ENCODE peak calls at places on chromosomes 6 and 20, in five cellular contexts. V, E, U, Y and A are unnamed samples.

GRCh38 chr6:30726506-30727413 is 6.6 kb downstream of the TUBB start:
- DNase-seq in V (no peak), E (no peak), U (no peak), Y (no peak), A (no peak)

GRCh38 chr6:154542747-154543146 is 32.3 kb upstream of the CNKSR3 start:
- DNase-seq in V (no peak), E (no peak), U (peak), Y (no peak), A (no peak)

GRCh38 chr6:5517781-5518180 is 256.5 kb downstream of the FARS2 start:
- DNase-seq in V (no peak), E (peak), U (no peak), Y (no peak), A (no peak)

GRCh38 chr6:116335612-116336011 is 35.1 kb upstream of the DSE start:
- DNase-seq in V (no peak), E (no peak), U (no peak), Y (no peak), A (no peak)

GRCh38 chr6:139256087-139256486 is 35.7 kb downstream of the TXLNB start:
- DNase-seq in V (no peak), E (no peak), U (no peak), Y (no peak), A (no peak)

GRCh38 chr6:20946037-20946436 is 411.8 kb downstream of the CDKAL1 start:
- DNase-seq in V (no peak), E (no peak), U (no peak), Y (no peak), A (no peak)

GRCh38 chr6:50270427-50270826 is 220.7 kb upstream of the DEFB112 start:
- DNase-seq in V (no peak), E (no peak), U (no peak), Y (no peak), A (no peak)

GRCh38 chr20:49284818-49285217 is 7.0 kb upstream of the ZNFX1 start:
- DNase-seq in V (no peak), E (no peak), U (no peak), Y (no peak), A (no peak)

GRCh38 chr20:44532248-44532980 is 10.5 kb upstream of the SERINC3 start:
- DNase-seq in V (no peak), E (no peak), U (no peak), Y (no peak), A (no peak)

GRCh38 chr6:65638047-65638831 is 68.8 kb downstream of the EYS start:
- DNase-seq in V (no peak), E (no peak), U (peak), Y (peak), A (no peak)

GRCh38 chr20:44738779-44739477 is 6.7 kb upstream of the KCNK15 start:
- DNase-seq in V (no peak), E (no peak), U (peak), Y (peak), A (no peak)

GRCh38 chr20:42792052-42792451 is 397.7 kb downstream of the PTPRT start:
- DNase-seq in V (no peak), E (no peak), U (no peak), Y (no peak), A (no peak)

GRCh38 chr6:62371395-62371794 is 85.4 kb upstream of the KHDRBS2 start:
- DNase-seq in V (no peak), E (no peak), U (no peak), Y (no peak), A (no peak)

GRCh38 chr6:11190625-11191245 is 41.7 kb downstream of the NEDD9 start:
- DNase-seq in V (no peak), E (no peak), U (no peak), Y (no peak), A (no peak)

GRCh38 chr20:24955045-24955444 is 6.0 kb downstream of the CST7 start:
- DNase-seq in V (no peak), E (no peak), U (no peak), Y (no peak), A (no peak)

GRCh38 chr20:32519367-32519730 is 65.8 kb downstream of the NOL4L start:
- DNase-seq in V (no peak), E (no peak), U (no peak), Y (no peak), A (no peak)

GRCh38 chr6:72522735-72523141 is 99.1 kb upstream of the KCNQ5 start:
- DNase-seq in V (no peak), E (peak), U (peak), Y (peak), A (no peak)

GRCh38 chr6:89311853-89312531 is 3.1 kb downstream of the GABRR2 start:
- DNase-seq in V (peak), E (no peak), U (peak), Y (peak), A (peak)

GRCh38 chr20:33475381-33476160 is 14.3 kb upstream of the CBFA2T2 start:
- DNase-seq in V (no peak), E (no peak), U (peak), Y (no peak), A (no peak)

GRCh38 chr20:1184260-1184637 is 532 bp downstream of the TMEM74B start:
- DNase-seq in V (no peak), E (no peak), U (no peak), Y (no peak), A (no peak)

GRCh38 chr6:74073429-74073828 is 377.4 kb downstream of the CD109 start:
- DNase-seq in V (peak), E (no peak), U (no peak), Y (no peak), A (no peak)

GRCh38 chr6:146183831-146184230 is 155.0 kb downstream of the GRM1 start:
- DNase-seq in V (no peak), E (no peak), U (no peak), Y (no peak), A (no peak)

GRCh38 chr20:12207875-12208274 is 290.2 kb downstream of the BTBD3 start:
- DNase-seq in V (no peak), E (no peak), U (peak), Y (peak), A (no peak)

GRCh38 chr6:42726485-42727083 is 4.2 kb upstream of the PRPH2 start:
- DNase-seq in V (peak), E (peak), U (peak), Y (peak), A (peak)

GRCh38 chr6:134123666-134124208 is 71.3 kb upstream of the SLC2A12 start:
- DNase-seq in V (no peak), E (no peak), U (peak), Y (peak), A (no peak)

GRCh38 chr6:121237859-121238258 is 96.4 kb downstream of the TBC1D32 start:
- DNase-seq in V (no peak), E (no peak), U (no peak), Y (no peak), A (no peak)

GRCh38 chr6:144820270-144820669 is 535.1 kb downstream of the UTRN start:
- DNase-seq in V (no peak), E (no peak), U (no peak), Y (no peak), A (no peak)

GRCh38 chr6:68252632-68253031 is 382.4 kb upstream of the ADGRB3 start:
- DNase-seq in V (no peak), E (no peak), U (no peak), Y (no peak), A (no peak)

GRCh38 chr6:39861663-39862062 is 69.5 kb downstream of the DAAM2 start:
- DNase-seq in V (no peak), E (no peak), U (no peak), Y (no peak), A (no peak)

GRCh38 chr20:24692429-24693190 is 223.2 kb downstream of the SYNDIG1 start:
- DNase-seq in V (no peak), E (no peak), U (no peak), Y (no peak), A (peak)

GRCh38 chr6:136551103-136551502 is 881 bp upstream of the MAP7 start:
- DNase-seq in V (no peak), E (no peak), U (no peak), Y (no peak), A (no peak)

GRCh38 chr6:124964084-124964763 is 2.0 kb downstream of the RNF217 start:
- DNase-seq in V (peak), E (no peak), U (no peak), Y (no peak), A (no peak)

DNA sequence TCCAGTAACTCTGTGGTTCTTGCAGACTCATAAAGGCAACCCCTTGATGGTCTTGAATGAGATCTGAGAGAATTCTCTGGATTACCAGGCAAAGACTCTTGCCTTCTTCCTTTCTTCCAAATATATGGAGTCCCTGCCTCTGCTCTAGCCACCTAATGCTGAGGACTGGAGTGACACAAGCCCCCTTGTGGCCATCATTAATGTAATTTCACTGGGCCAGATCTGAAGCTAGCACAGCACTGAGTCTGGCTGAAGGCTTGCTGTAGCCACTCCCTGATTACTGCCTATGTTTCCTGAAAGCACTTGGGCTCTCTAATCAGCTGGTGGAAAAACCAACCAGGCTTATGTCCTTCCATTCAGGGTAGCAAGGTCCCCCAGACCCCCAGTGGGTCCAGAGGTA is 559.3 kb upstream of the IRAK1BP1 start:
- DNase-seq in V (no peak), E (no peak), U (peak), Y (peak), A (no peak)
- TF ChIP-seq CTCF in V (no peak), E (no peak), U (no peak), Y (peak), A (no peak)

DNA sequence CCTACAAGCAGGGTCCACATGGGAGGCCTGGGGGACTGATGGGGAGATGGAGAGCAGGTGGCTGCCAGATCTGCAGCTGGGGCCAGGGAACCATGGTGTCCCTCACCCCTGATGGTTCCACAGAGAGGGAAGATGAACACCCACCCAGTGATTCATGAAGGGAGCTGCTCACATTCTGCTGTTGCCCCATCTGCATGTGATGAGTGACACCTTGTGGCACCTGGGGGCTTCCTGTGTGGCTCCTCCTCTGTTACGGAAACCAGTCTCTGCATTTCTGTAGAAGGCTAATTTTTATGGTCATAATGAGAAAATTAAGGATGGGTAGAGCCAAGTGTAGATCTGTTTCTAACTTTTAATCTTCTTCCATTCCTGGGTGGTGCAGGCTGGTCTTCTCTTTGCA is 217.1 kb downstream of the SMOC2 start:
- DNase-seq in V (no peak), E (no peak), U (no peak), Y (no peak), A (no peak)
- TF ChIP-seq CTCF in V (no peak), E (no peak), U (no peak), Y (no peak), A (no peak)

DNA sequence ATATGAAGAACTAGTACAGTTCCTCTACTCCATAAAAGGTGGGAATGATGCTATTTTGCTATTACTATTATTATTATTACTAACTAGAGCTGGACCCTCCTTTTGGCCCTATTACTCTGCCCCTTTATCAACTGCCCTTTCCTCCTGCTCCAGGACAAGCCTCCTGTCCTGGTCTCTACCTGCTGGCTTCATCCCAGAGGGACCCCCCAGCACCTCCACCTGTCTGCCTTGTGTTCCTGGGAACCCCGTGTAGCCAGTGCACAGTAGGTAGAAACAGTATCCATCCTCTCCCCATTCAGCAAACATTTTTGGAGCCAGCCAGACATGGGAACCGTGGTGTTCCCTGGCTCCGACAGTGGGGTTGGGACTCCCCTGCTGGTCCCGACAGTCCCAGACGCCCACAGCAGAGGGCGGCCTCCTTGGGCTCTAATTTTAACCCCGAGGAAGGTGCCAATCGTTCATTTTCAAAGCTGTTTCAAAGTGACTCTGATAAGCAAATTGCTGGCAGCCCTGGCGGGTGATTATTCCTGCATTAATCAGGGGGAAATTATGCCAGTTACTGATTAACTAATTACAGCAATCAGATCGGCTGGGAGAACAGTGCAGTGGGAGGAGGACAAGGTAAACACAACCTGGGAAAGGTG is 44.2 kb upstream of the MDGA1 start:
- DNase-seq in V (no peak), E (no peak), U (peak), Y (peak), A (no peak)
- TF ChIP-seq CTCF in V (peak), E (no peak), U (peak), Y (no peak), A (no peak)

DNA sequence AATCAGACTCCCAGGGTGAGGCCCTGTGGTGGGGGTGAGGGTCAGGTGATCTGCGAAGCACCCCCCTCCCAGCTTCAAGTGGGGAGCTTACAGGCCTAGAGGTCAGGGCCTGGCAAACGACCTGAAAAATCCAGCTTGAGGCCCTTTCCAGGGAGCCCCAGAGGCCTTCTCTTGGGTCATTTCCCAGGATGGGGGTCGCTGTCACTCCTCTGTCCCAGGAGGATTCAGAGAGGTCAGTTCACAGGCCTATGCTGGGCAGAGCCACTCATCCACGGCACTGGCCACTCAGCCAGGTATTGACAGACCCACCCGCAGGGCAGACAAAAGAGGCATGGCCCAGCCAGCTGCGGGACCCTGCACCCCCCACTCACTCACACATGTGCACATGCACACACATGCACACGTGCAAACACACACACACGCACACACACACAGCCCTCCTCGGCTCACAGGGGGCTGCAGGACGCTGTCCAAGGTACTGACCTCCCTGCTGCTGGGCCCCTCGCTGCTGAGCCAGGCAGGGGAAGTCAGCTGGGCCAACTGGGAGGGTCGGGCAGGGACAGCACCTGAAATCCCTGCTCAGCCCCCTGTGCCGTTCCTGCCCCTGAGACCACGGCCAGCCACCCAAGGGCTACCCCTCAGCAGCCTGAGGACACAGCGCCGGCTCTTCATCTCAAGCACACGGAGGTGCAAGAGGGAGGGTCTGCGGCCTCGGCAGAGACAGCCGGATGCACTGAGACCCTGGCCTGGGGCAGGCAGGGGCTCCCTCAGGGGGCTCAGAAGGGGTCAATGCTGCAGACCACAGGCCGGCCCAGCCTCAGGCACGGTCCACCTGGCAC is 113.8 kb downstream of the TAF4 start:
- DNase-seq in V (no peak), E (no peak), U (peak), Y (peak), A (peak)
- TF ChIP-seq CTCF in V (no peak), E (no peak), U (no peak), Y (no peak), A (no peak)

GRCh38 chr20:36885355-36885754 is 9.4 kb downstream of the TLDC2 start:
- DNase-seq in V (no peak), E (no peak), U (no peak), Y (no peak), A (no peak)
- TF ChIP-seq CTCF in V (no peak), E (no peak), U (no peak), Y (no peak), A (no peak)

DNA sequence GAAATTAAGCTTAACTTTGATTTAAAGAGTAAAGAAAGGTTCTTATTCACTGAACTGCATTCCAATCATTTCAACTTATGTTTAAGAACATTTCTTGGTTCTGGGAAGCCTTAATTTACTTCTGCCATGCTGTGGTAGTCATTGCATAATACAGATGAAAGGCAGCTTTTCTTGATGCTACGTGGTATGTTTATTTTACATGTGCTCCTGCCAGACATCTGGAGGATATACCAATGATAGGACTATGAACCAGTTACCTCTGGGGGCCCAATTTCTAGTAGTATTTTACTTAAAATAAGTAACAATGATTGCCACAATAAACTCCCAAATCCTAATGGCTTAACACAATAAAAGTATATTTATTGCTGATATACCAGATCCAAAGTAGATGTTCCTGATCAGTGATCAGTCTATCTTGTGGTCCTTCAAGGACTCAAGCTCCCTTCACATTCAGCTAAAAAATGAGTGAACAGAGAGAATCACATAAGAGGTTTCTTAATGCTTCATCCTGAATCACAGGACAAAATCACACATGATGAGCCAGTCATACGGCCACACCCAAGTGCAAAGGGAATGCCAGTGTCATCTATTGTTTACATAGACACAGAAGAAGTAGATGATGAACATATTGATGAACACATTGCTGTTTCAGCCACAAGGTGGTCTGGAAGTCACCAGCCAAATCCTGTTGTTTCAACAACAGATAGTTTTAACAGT is 56.5 kb upstream of the CCN2 start:
- DNase-seq in V (no peak), E (no peak), U (no peak), Y (no peak), A (no peak)
- TF ChIP-seq CTCF in V (no peak), E (no peak), U (no peak), Y (no peak), A (no peak)

DNA sequence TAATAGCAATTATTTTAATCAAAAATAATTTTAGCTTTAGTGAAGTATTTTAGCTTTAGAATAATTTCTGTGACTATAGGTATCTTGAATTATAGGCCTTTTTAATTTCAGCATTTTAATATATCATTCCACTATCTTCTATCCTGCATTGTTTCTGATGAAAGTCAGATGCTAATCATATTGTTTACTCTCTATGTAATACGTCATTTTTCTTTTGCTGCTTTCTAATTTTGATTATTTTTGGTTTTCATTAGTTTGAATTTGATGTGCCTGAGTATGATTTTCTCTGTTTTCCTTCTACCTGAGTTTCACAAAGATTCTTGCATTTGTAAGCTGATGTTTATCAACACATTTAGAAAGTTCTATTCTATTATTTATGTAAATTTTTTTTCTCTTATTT is 17.4 kb upstream of the ADGRG6 start:
- DNase-seq in V (no peak), E (no peak), U (no peak), Y (no peak), A (no peak)
- TF ChIP-seq CTCF in V (no peak), E (no peak), U (no peak), Y (no peak), A (no peak)

DNA sequence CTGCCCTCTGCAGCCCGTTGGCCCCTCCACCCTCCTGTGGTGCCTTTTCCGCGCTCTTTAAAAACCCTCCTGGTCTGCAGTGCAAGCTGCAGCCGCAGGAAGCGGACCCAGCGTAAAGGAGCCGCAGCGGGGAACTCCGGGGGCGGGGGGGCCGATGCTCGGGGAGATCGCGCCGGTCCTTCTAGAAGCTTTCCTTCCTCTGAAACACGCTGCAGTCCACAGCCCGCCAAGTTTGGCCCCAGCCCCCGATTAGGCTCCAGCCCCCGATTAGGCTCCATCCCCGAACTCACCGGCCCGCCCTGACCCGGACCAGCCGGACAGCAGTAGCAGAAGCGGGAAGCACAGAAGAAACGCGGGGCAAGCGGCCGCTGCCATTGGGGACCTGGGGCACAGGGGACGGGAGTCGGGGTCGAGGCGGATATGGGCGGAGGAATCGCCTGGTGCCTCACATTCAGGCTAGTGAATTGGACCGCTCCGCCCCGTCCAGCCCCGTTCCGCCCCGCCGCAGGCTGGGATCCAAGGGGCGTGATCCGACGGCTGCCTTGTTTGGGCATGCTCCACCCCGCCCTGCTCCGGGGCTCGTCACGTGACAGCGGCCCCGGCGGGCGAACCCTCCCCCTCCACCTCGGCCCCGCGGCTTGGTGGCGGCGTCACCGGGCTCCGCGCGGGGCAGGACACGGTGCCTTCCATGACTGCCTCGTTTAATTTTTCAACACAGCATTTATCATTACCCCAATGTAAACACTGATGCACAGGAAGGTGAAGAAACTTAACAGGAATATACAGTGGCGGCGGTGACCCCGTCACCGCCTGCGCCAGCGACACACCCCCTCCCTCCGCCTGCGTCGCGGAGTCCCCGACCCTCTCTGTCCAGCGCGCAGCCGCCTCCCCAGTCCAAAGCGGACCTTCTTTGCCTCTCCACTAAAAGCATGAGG is 20.3 kb downstream of the RAET1L start:
- DNase-seq in V (peak), E (peak), U (peak), Y (peak), A (peak)
- TF ChIP-seq CTCF in V (no peak), E (no peak), U (no peak), Y (no peak), A (no peak)